ENCODE peak calls at places on chromosomes 3 and 15, in seven cellular contexts. W, K, V, H, S, G and X are unnamed samples.

GRCh38 chr3:194274424-194275085 is 76.6 kb downstream of the CPN2 start:
- DNase-seq in W (peak; percentile 10), K (peak; percentile 31), V (peak; percentile 47), H (no peak), S (peak; percentile 36), G (no peak), X (no peak)

GRCh38 chr3:197792019-197792647 is 1.1 kb downstream of the LRCH3 start:
- DNase-seq in W (no peak), K (no peak), V (no peak), H (peak; percentile 30), S (no peak), G (peak; percentile 51), X (peak; percentile 22)

GRCh38 chr15:93837450-93837849 is 393.9 kb upstream of the MCTP2 start:
- DNase-seq in W (no peak), K (no peak), V (no peak), H (no peak), S (peak; percentile 29), G (no peak), X (no peak)

GRCh38 chr15:87793736-87794135 is 462.8 kb downstream of the NTRK3 start:
- DNase-seq in W (no peak), K (no peak), V (no peak), H (no peak), S (no peak), G (no peak), X (no peak)

GRCh38 chr3:141960731-141961130 is 84.3 kb downstream of the ATP1B3 start:
- DNase-seq in W (no peak), K (peak; percentile 12), V (no peak), H (no peak), S (peak; percentile 77), G (no peak), X (peak; percentile 28)

GRCh38 chr15:81411969-81412633 is 38.1 kb upstream of the TMC3 start:
- DNase-seq in W (no peak), K (no peak), V (no peak), H (no peak), S (no peak), G (no peak), X (no peak)

GRCh38 chr3:120416868-120417267 is 33.9 kb downstream of the FSTL1 start:
- DNase-seq in W (peak; percentile 17), K (no peak), V (no peak), H (peak; percentile 13), S (no peak), G (no peak), X (no peak)

GRCh38 chr15:81224232-81224631 is 27.6 kb downstream of the IL16 start:
- DNase-seq in W (no peak), K (no peak), V (no peak), H (no peak), S (no peak), G (no peak), X (peak; percentile 62)

GRCh38 chr3:126344380-126345041 is 12.7 kb downstream of the KLF15 start:
- DNase-seq in W (no peak), K (no peak), V (peak; percentile 42), H (no peak), S (no peak), G (no peak), X (no peak)

GRCh38 chr3:157477441-157477840 is 25.8 kb downstream of the VEPH1 start:
- DNase-seq in W (no peak), K (no peak), V (no peak), H (no peak), S (no peak), G (no peak), X (no peak)

GRCh38 chr15:96416934-96417759 is 86.6 kb downstream of the NR2F2 start:
- DNase-seq in W (no peak), K (peak; percentile 30), V (no peak), H (peak; percentile 27), S (no peak), G (no peak), X (no peak)

GRCh38 chr3:34260266-34260990 is 462.0 kb downstream of the PDCD6IP start:
- DNase-seq in W (peak; percentile 51), K (peak; percentile 48), V (peak; percentile 74), H (peak; percentile 56), S (peak; percentile 79), G (peak; percentile 60), X (peak; percentile 74)

GRCh38 chr15:62254137-62254934 is 89.3 kb upstream of the C2CD4B start:
- DNase-seq in W (peak; percentile 32), K (peak; percentile 71), V (peak; percentile 70), H (peak; percentile 88), S (peak; percentile 72), G (peak; percentile 87), X (peak; percentile 68)

GRCh38 chr3:34582054-34582453 is 783.6 kb downstream of the PDCD6IP start:
- DNase-seq in W (no peak), K (no peak), V (no peak), H (no peak), S (peak; percentile 41), G (no peak), X (peak; percentile 38)

GRCh38 chr3:29202368-29202767 is 78.5 kb upstream of the RBMS3 start:
- DNase-seq in W (no peak), K (no peak), V (no peak), H (no peak), S (no peak), G (no peak), X (no peak)

GRCh38 chr3:158226429-158226828 is 116.5 kb downstream of the RSRC1 start:
- DNase-seq in W (no peak), K (no peak), V (no peak), H (no peak), S (no peak), G (no peak), X (no peak)

GRCh38 chr15:64642875-64643274 is 132.5 kb downstream of the RBPMS2 start:
- DNase-seq in W (no peak), K (no peak), V (no peak), H (no peak), S (no peak), G (no peak), X (no peak)

GRCh38 chr15:82852906-82853635 is 43.6 kb downstream of the WHAMM start:
- DNase-seq in W (no peak), K (no peak), V (no peak), H (no peak), S (no peak), G (no peak), X (no peak)

GRCh38 chr15:34953851-34954250 is 15.7 kb downstream of the AQR start:
- DNase-seq in W (no peak), K (no peak), V (no peak), H (no peak), S (no peak), G (no peak), X (no peak)

GRCh38 chr15:29685156-29686078 is 136.9 kb downstream of the TJP1 start:
- DNase-seq in W (no peak), K (peak; percentile 56), V (peak; percentile 21), H (no peak), S (peak; percentile 52), G (no peak), X (peak; percentile 41)

GRCh38 chr15:38378162-38378560 is 75.8 kb upstream of the FAM98B start:
- DNase-seq in W (no peak), K (no peak), V (peak; percentile 67), H (peak; percentile 65), S (no peak), G (no peak), X (peak; percentile 17)

GRCh38 chr15:29740692-29741311 is 81.5 kb downstream of the TJP1 start:
- DNase-seq in W (no peak), K (no peak), V (no peak), H (no peak), S (no peak), G (no peak), X (no peak)